ENCODE peak calls at places on chromosomes 16 and 17, in five cellular contexts. A is pancreas, F is heart left ventricle, M is HFF-Myc, L is AG04449. D is an unnamed sample.

GRCh38 chr16:3769013-3769412 is 51.7 kb upstream of the TRAP1 start:
- DNase-seq in A (no peak), F (no peak), M (no peak), L (no peak), D (no peak)

GRCh38 chr17:48841395-48841831 is 10.6 kb downstream of the CALCOCO2 start:
- DNase-seq in A (no peak), F (no peak), M (no peak), L (peak; percentile 24), D (no peak)

GRCh38 chr16:30786936-30787612 is at the start of gene ZNF629:
- DNase-seq in A (peak; percentile 70), F (peak; percentile 77), M (no peak), L (no peak), D (peak; percentile 76)

GRCh38 chr16:19517424-19518089 is 4.3 kb downstream of the GDE1 start:
- DNase-seq in A (no peak), F (no peak), M (no peak), L (no peak), D (no peak)

GRCh38 chr17:56744721-56745120 is 89.0 kb downstream of the C17orf67 start:
- DNase-seq in A (no peak), F (no peak), M (no peak), L (no peak), D (no peak)

GRCh38 chr16:87828071-87828971 is 41.0 kb downstream of the SLC7A5 start:
- DNase-seq in A (peak; percentile 75), F (no peak), M (no peak), L (no peak), D (no peak)

GRCh38 chr16:42069-42457 is 11.3 kb downstream of the POLR3K start:
- DNase-seq in A (no peak), F (no peak), M (no peak), L (no peak), D (no peak)

GRCh38 chr17:65560628-65561371 is 648 bp downstream of the AXIN2 start:
- DNase-seq in A (peak; percentile 87), F (peak; percentile 88), M (peak; percentile 69), L (no peak), D (peak; percentile 90)

GRCh38 chr17:17818088-17818526 is 18.7 kb downstream of the SREBF1 start:
- DNase-seq in A (no peak), F (no peak), M (no peak), L (no peak), D (no peak)

GRCh38 chr16:15518412-15519351 is 84.3 kb downstream of the BMERB1 start:
- DNase-seq in A (peak; percentile 6), F (peak; percentile 37), M (no peak), L (no peak), D (peak; percentile 67)

GRCh38 chr17:42522798-42523278 is 13.2 kb upstream of the NAGLU start:
- DNase-seq in A (no peak), F (no peak), M (no peak), L (no peak), D (no peak)

GRCh38 chr16:69166221-69166833 is 20.6 kb upstream of the SNTB2 start:
- DNase-seq in A (no peak), F (no peak), M (peak; percentile 81), L (no peak), D (no peak)

GRCh38 chr16:24041834-24042631 is 206.2 kb downstream of the PRKCB start:
- DNase-seq in A (peak; percentile 32), F (peak; percentile 39), M (peak; percentile 27), L (no peak), D (no peak)

GRCh38 chr16:60945225-60945624 is 1091.0 kb downstream of the CDH8 start:
- DNase-seq in A (no peak), F (no peak), M (no peak), L (no peak), D (no peak)

GRCh38 chr16:31513126-31513525 is 4.9 kb upstream of the RUSF1 start:
- DNase-seq in A (no peak), F (no peak), M (no peak), L (peak; percentile 80), D (no peak)

GRCh38 chr16:89114159-89114981 is 20.7 kb downstream of the ACSF3 start:
- DNase-seq in A (no peak), F (no peak), M (no peak), L (no peak), D (no peak)

GRCh38 chr17:49353607-49354006 is 8.4 kb downstream of the ZNF652 start:
- DNase-seq in A (no peak), F (no peak), M (no peak), L (no peak), D (no peak)

GRCh38 chr16:22075043-22075757 is 17.1 kb upstream of the VWA3A start:
- DNase-seq in A (no peak), F (no peak), M (no peak), L (no peak), D (no peak)

GRCh38 chr17:40018211-40019121 is 3.2 kb downstream of the CSF3 start:
- DNase-seq in A (no peak), F (peak; percentile 70), M (no peak), L (no peak), D (peak; percentile 62)

GRCh38 chr17:38451840-38452529 is 23.7 kb downstream of the ARHGAP23 start:
- DNase-seq in A (no peak), F (no peak), M (peak; percentile 95), L (peak; percentile 66), D (peak; percentile 80)

GRCh38 chr16:70703041-70703834 is 17.4 kb upstream of the MTSS2 start:
- DNase-seq in A (peak; percentile 32), F (peak; percentile 78), M (peak; percentile 88), L (peak; percentile 75), D (peak; percentile 67)

GRCh38 chr17:60952747-60953146 is 275.1 kb downstream of the BCAS3 start:
- DNase-seq in A (no peak), F (no peak), M (no peak), L (no peak), D (no peak)

GRCh38 chr17:59962739-59963318 is 1.7 kb downstream of the RNFT1 start:
- DNase-seq in A (no peak), F (no peak), M (no peak), L (no peak), D (no peak)

GRCh38 chr17:62792122-62792800 is 15.9 kb downstream of the MARCHF10 start:
- DNase-seq in A (peak; percentile 32), F (no peak), M (peak; percentile 69), L (peak; percentile 93), D (no peak)

DNA sequence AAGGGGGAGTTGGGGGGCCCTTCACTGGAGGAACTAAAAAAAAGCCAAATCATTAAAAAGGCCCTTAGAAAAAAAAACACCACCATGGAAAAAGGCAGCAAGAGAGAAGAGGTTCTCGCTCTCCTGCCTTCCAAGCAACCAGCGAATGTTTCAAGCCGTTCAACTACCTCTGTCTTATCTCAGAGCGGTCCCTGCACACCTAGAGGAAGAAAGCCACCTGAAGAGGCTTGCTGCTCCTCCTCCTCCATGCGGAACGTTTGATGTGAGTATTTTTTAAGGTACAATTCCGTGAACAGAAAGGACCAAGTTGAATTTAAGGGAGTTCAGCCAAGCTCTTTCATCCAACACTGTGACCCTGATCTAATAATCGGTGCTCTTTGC is 9.2 kb downstream of the NXN start:
- DNase-seq in A (no peak), F (no peak), M (no peak), L (no peak), D (no peak)
- H3K4me3 ChIP-seq in A (no peak overlapping the region), F (no peak overlapping the region), M (peak overlapping the region; percentile 42), L (peak overlapping the region; percentile 43), D (no peak overlapping the region)

GRCh38 chr17:44848961-44849489 is 1.3 kb downstream of the HIGD1B start:
- DNase-seq in A (no peak), F (peak; percentile 22), M (no peak), L (no peak), D (no peak)
- H3K4me3 ChIP-seq in A (no peak overlapping the region), F (no peak overlapping the region), M (no peak overlapping the region), L (no peak overlapping the region), D (no peak overlapping the region)

GRCh38 chr16:57106767-57107166 is 14.4 kb downstream of the CPNE2 start:
- DNase-seq in A (no peak), F (peak; percentile 74), M (no peak), L (no peak), D (no peak)

GRCh38 chr16:57107324-57107922 is 15.0 kb downstream of the CPNE2 start:
- DNase-seq in A (no peak), F (no peak), M (no peak), L (no peak), D (no peak)

GRCh38 chr16:57110937-57111336 is 18.6 kb downstream of the CPNE2 start:
- DNase-seq in A (no peak), F (no peak), M (no peak), L (no peak), D (no peak)

GRCh38 chr16:57109500-57110105 is 17.2 kb downstream of the CPNE2 start:
- DNase-seq in A (no peak), F (no peak), M (no peak), L (no peak), D (no peak)

GRCh38 chr16:57108432-57108831 is 16.0 kb downstream of the CPNE2 start:
- DNase-seq in A (no peak), F (no peak), M (no peak), L (no peak), D (no peak)
- H3K4me3 ChIP-seq in A (no peak overlapping the region), F (no peak overlapping the region), M (no peak overlapping the region), L (no peak overlapping the region), D (no peak overlapping the region)

GRCh38 chr17:77872714-77873517 is 85.6 kb upstream of the TNRC6C start:
- DNase-seq in A (no peak), F (peak; percentile 11), M (no peak), L (no peak), D (no peak)
- H3K4me3 ChIP-seq in A (no peak overlapping the region), F (no peak overlapping the region), M (no peak overlapping the region), L (no peak overlapping the region), D (no peak overlapping the region)

GRCh38 chr17:74403512-74404137 is 28.3 kb upstream of the GPRC5C start:
- DNase-seq in A (no peak), F (no peak), M (no peak), L (no peak), D (no peak)

GRCh38 chr17:74404802-74405201 is 27.1 kb upstream of the GPRC5C start:
- DNase-seq in A (no peak), F (no peak), M (no peak), L (no peak), D (no peak)

GRCh38 chr17:74407384-74407783 is 24.5 kb upstream of the GPRC5C start:
- DNase-seq in A (no peak), F (no peak), M (no peak), L (no peak), D (no peak)

GRCh38 chr17:74402070-74402469 is 29.8 kb upstream of the GPRC5C start:
- DNase-seq in A (no peak), F (no peak), M (no peak), L (no peak), D (no peak)

DNA sequence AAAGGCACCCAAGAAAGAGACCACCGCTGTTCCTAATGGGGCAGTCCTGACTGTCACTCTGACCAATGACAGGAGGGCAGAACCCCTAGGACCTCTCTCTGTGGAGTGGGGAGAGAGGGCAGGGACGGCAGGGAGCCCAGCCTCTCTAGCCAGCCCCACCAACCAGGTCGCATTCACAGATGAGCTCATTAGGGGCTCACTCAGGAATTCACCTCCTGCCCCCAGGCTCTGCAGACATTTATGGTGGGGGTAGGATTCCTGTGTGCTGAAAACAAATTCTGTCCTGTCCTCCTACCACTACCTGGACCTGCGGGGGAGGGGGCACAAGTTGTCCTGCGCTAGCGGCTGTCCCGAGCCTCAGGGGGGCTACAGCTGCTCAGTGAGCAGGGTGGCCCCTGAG is 27.7 kb upstream of the GPRC5C start:
- DNase-seq in A (no peak), F (no peak), M (no peak), L (no peak), D (no peak)
- H3K4me3 ChIP-seq in A (no peak overlapping the region), F (no peak overlapping the region), M (no peak overlapping the region), L (no peak overlapping the region), D (no peak overlapping the region)

D was measured in ovary.